ENCODE peak calls at places on chromosomes 4 and X, in six cellular contexts. L is effector memory CD8-positive, alpha-beta T cell; G is IMR-90; Q is pancreas; M is NCI-H2081; C is T-helper 2 cell. X is an unnamed sample.

GRCh38 chrX:101219840-101220191 is 230 bp downstream of the DRP2 start:
- DNase-seq in L (no peak), G (peak), Q (no peak), M (no peak), C (no peak), X (no peak)

GRCh38 chr4:41887821-41888699 is 47.2 kb upstream of the TMEM33 start:
- DNase-seq in L (peak), G (peak), Q (no peak), M (peak), C (no peak), X (no peak)

GRCh38 chr4:161704040-161704439 is 459.8 kb downstream of the FSTL5 start:
- DNase-seq in L (no peak), G (no peak), Q (no peak), M (no peak), C (no peak), X (no peak)

GRCh38 chrX:6226053-6226645 is 2.5 kb downstream of the NLGN4X start:
- DNase-seq in L (no peak), G (no peak), Q (no peak), M (no peak), C (no peak), X (no peak)

GRCh38 chr4:148814030-148814429 is 371.8 kb upstream of the NR3C2 start:
- DNase-seq in L (no peak), G (no peak), Q (peak), M (no peak), C (no peak), X (no peak)

GRCh38 chr4:7359302-7360063 is 75.2 kb downstream of the PSAPL1 start:
- DNase-seq in L (no peak), G (no peak), Q (no peak), M (no peak), C (no peak), X (no peak)

GRCh38 chrX:40087574-40088298 is 10.0 kb downstream of the BCOR start:
- DNase-seq in L (no peak), G (peak), Q (no peak), M (no peak), C (no peak), X (no peak)

GRCh38 chr4:78618426-78618825 is 66.9 kb downstream of the ANXA3 start:
- DNase-seq in L (no peak), G (peak), Q (no peak), M (no peak), C (no peak), X (no peak)

GRCh38 chr4:89486042-89486441 is 178.4 kb upstream of the GPRIN3 start:
- DNase-seq in L (no peak), G (peak), Q (no peak), M (peak), C (no peak), X (no peak)

GRCh38 chr4:92111493-92111892 is 192.3 kb upstream of the GRID2 start:
- DNase-seq in L (no peak), G (no peak), Q (no peak), M (no peak), C (no peak), X (no peak)

GRCh38 chr4:83250666-83251065 is 33.9 kb downstream of the COQ2 start:
- DNase-seq in L (no peak), G (no peak), Q (no peak), M (no peak), C (no peak), X (no peak)

GRCh38 chr4:153514001-153514526 is 47.9 kb downstream of the TMEM131L start:
- DNase-seq in L (no peak), G (peak), Q (no peak), M (no peak), C (no peak), X (no peak)

GRCh38 chrX:70970482-70970999 is 39.6 kb upstream of the SLC7A3 start:
- DNase-seq in L (no peak), G (peak), Q (no peak), M (peak), C (no peak), X (peak)

GRCh38 chrX:31199770-31200114 is 127.9 kb upstream of the FTHL17 start:
- DNase-seq in L (no peak), G (no peak), Q (peak), M (no peak), C (no peak), X (no peak)

GRCh38 chr4:78661923-78662521 is 110.5 kb downstream of the ANXA3 start:
- DNase-seq in L (no peak), G (peak), Q (no peak), M (peak), C (no peak), X (no peak)

GRCh38 chrX:135396566-135396965 is 25.2 kb upstream of the SMIM10L2A start:
- DNase-seq in L (no peak), G (no peak), Q (no peak), M (no peak), C (no peak), X (no peak)

GRCh38 chr4:17385403-17385802 is 126.5 kb downstream of the QDPR start:
- DNase-seq in L (peak), G (peak), Q (no peak), M (no peak), C (no peak), X (no peak)

GRCh38 chrX:27619975-27620374 is 29.8 kb downstream of the DCAF8L2 start:
- DNase-seq in L (no peak), G (peak), Q (no peak), M (peak), C (no peak), X (no peak)

GRCh38 chrX:19904778-19905367 is 17.5 kb upstream of the SH3KBP1 start:
- DNase-seq in L (no peak), G (peak), Q (no peak), M (peak), C (no peak), X (peak)

GRCh38 chr4:41885456-41885855 is 49.8 kb upstream of the TMEM33 start:
- DNase-seq in L (no peak), G (no peak), Q (no peak), M (no peak), C (no peak), X (no peak)

GRCh38 chr4:103996059-103996458 is 276.3 kb upstream of the TACR3 start:
- DNase-seq in L (no peak), G (no peak), Q (no peak), M (peak), C (no peak), X (no peak)

GRCh38 chr4:136001791-136002190 is 1530.5 kb downstream of the PCDH18 start:
- DNase-seq in L (no peak), G (no peak), Q (no peak), M (no peak), C (no peak), X (no peak)

GRCh38 chr4:144353240-144353639 is 212.7 kb upstream of the GYPA start:
- DNase-seq in L (no peak), G (no peak), Q (no peak), M (no peak), C (no peak), X (no peak)

GRCh38 chrX:68901512-68901911 is 72.7 kb downstream of the EFNB1 start:
- DNase-seq in L (no peak), G (no peak), Q (no peak), M (no peak), C (no peak), X (no peak)

GRCh38 chr4:136841526-136841925 is 690.8 kb downstream of the PCDH18 start:
- DNase-seq in L (no peak), G (no peak), Q (no peak), M (no peak), C (no peak), X (no peak)

GRCh38 chr4:118288097-118288496 is 64.7 kb downstream of the PRSS12 start:
- DNase-seq in L (no peak), G (peak), Q (no peak), M (no peak), C (no peak), X (no peak)

GRCh38 chr4:2061208-2062131 is 2.3 kb downstream of the NAT8L start:
- DNase-seq in L (no peak), G (no peak), Q (no peak), M (no peak), C (no peak), X (no peak)

GRCh38 chr4:147480891-147481576 is at the start of gene EDNRA:
- DNase-seq in L (no peak), G (peak), Q (no peak), M (peak), C (no peak), X (no peak)

GRCh38 chrX:40068048-40068447 is 29.7 kb downstream of the BCOR start:
- DNase-seq in L (no peak), G (no peak), Q (no peak), M (no peak), C (no peak), X (no peak)

GRCh38 chr4:147453561-147454141 is 27.2 kb upstream of the EDNRA start:
- DNase-seq in L (no peak), G (peak), Q (no peak), M (no peak), C (no peak), X (no peak)

GRCh38 chrX:34656842-34657780 is at the start of gene TMEM47:
- DNase-seq in L (no peak), G (peak), Q (peak), M (peak), C (no peak), X (no peak)

GRCh38 chr4:76956961-76957738 is 7.6 kb downstream of the SEPTIN11 start:
- DNase-seq in L (no peak), G (no peak), Q (no peak), M (no peak), C (no peak), X (no peak)

GRCh38 chr4:164440196-164440595 is 313.7 kb upstream of the SMIM31 start:
- DNase-seq in L (no peak), G (peak), Q (no peak), M (no peak), C (no peak), X (no peak)

GRCh38 chr4:186570193-186570996 is 15.0 kb upstream of the MTNR1A start:
- DNase-seq in L (no peak), G (peak), Q (peak), M (no peak), C (no peak), X (no peak)

GRCh38 chr4:99321241-99322191 is at the start of gene ADH1B:
- DNase-seq in L (no peak), G (no peak), Q (peak), M (no peak), C (no peak), X (no peak)

GRCh38 chr4:1448589-1449420 is 42.6 kb upstream of the NKX1-1 start:
- DNase-seq in L (no peak), G (no peak), Q (no peak), M (no peak), C (no peak), X (no peak)

X was measured in DMS 273 treated with DMSO at 0.1 percent for 48 hours.